ENCODE peak calls at places on chromosomes 2 and 18, in six cellular contexts. One of them, this sample, is unnamed.

GRCh38 chr18:3481696-3482210 is 31.8 kb downstream of the TGIF1 start:
- DNase-seq in SK-N-SH: peak; percentile 52
- DNase-seq in GM12878: no peak
- DNase-seq in HepG2: peak; percentile 33
- DNase-seq in K562: peak; percentile 76
- DNase-seq in IMR-90: peak; percentile 38
- DNase-seq in this sample: peak; percentile 61

GRCh38 chr2:72146357-72147302 is 1.0 kb downstream of the CYP26B1 start:
- DNase-seq in HepG2: no peak
- DNase-seq in GM12878: no peak
- DNase-seq in SK-N-SH: peak; percentile 39
- DNase-seq in IMR-90: no peak
- DNase-seq in K562: no peak
- DNase-seq in this sample: peak; percentile 58

GRCh38 chr2:71697106-71698010 is 244.0 kb downstream of the DYSF start:
- DNase-seq in GM12878: no peak
- DNase-seq in IMR-90: no peak
- DNase-seq in K562: no peak
- DNase-seq in SK-N-SH: no peak
- DNase-seq in HepG2: no peak
- DNase-seq in this sample: no peak

GRCh38 chr18:28581503-28582169 is 404.7 kb upstream of the CDH2 start:
- DNase-seq in IMR-90: no peak
- DNase-seq in K562: no peak
- DNase-seq in GM12878: no peak
- DNase-seq in HepG2: no peak
- DNase-seq in SK-N-SH: peak; percentile 3
- DNase-seq in this sample: no peak

GRCh38 chr18:61972389-61973264 is 79.8 kb upstream of the RNF152 start:
- DNase-seq in HepG2: no peak
- DNase-seq in IMR-90: no peak
- DNase-seq in GM12878: no peak
- DNase-seq in K562: no peak
- DNase-seq in SK-N-SH: no peak
- DNase-seq in this sample: no peak

GRCh38 chr2:108363900-108364225 is 13.9 kb upstream of the SULT1C4 start:
- DNase-seq in SK-N-SH: no peak
- DNase-seq in GM12878: no peak
- DNase-seq in IMR-90: peak; percentile 47
- DNase-seq in HepG2: no peak
- DNase-seq in K562: no peak
- DNase-seq in this sample: no peak

GRCh38 chr2:129504646-129505045 is 474.8 kb upstream of the RAB6C start:
- DNase-seq in K562: no peak
- DNase-seq in HepG2: no peak
- DNase-seq in GM12878: no peak
- DNase-seq in SK-N-SH: no peak
- DNase-seq in IMR-90: no peak
- DNase-seq in this sample: no peak

GRCh38 chr2:170222298-170222697 is 44.4 kb downstream of the MYO3B start:
- DNase-seq in K562: no peak
- DNase-seq in SK-N-SH: no peak
- DNase-seq in IMR-90: peak; percentile 43
- DNase-seq in HepG2: no peak
- DNase-seq in GM12878: no peak
- DNase-seq in this sample: no peak

GRCh38 chr2:96608459-96609455 is 29.4 kb downstream of the KANSL3 start:
- DNase-seq in K562: peak; percentile 15
- DNase-seq in IMR-90: peak; percentile 80
- DNase-seq in GM12878: peak; percentile 4
- DNase-seq in SK-N-SH: no peak
- DNase-seq in HepG2: peak; percentile 40
- DNase-seq in this sample: no peak

GRCh38 chr2:100520224-100520623 is 42.6 kb upstream of the PDCL3 start:
- DNase-seq in SK-N-SH: no peak
- DNase-seq in GM12878: no peak
- DNase-seq in K562: no peak
- DNase-seq in HepG2: no peak
- DNase-seq in IMR-90: no peak
- DNase-seq in this sample: no peak

GRCh38 chr18:32383040-32383819 is 87.5 kb downstream of the GAREM1 start:
- DNase-seq in HepG2: peak; percentile 78
- DNase-seq in IMR-90: peak; percentile 98
- DNase-seq in K562: no peak
- DNase-seq in GM12878: no peak
- DNase-seq in SK-N-SH: no peak
- DNase-seq in this sample: no peak

GRCh38 chr2:167964650-167965404 is 282.6 kb downstream of the STK39 start:
- DNase-seq in GM12878: no peak
- DNase-seq in SK-N-SH: peak; percentile 22
- DNase-seq in IMR-90: peak; percentile 18
- DNase-seq in K562: peak; percentile 27
- DNase-seq in HepG2: peak; percentile 10
- DNase-seq in this sample: no peak

GRCh38 chr18:80033181-80034067 is 810 bp upstream of the RBFA start:
- DNase-seq in GM12878: no peak
- DNase-seq in IMR-90: peak; percentile 44
- DNase-seq in HepG2: no peak
- DNase-seq in SK-N-SH: no peak
- DNase-seq in K562: no peak
- DNase-seq in this sample: peak; percentile 9

GRCh38 chr2:134381141-134381540 is 127.3 kb downstream of the MGAT5 start:
- DNase-seq in IMR-90: no peak
- DNase-seq in HepG2: no peak
- DNase-seq in GM12878: no peak
- DNase-seq in K562: no peak
- DNase-seq in SK-N-SH: no peak
- DNase-seq in this sample: no peak

GRCh38 chr2:38394903-38395341 is 17.8 kb upstream of the ATL2 start:
- DNase-seq in K562: no peak
- DNase-seq in GM12878: no peak
- DNase-seq in SK-N-SH: no peak
- DNase-seq in IMR-90: no peak
- DNase-seq in HepG2: no peak
- DNase-seq in this sample: no peak

GRCh38 chr2:151780938-151781337 is 46.7 kb upstream of the NEB start:
- DNase-seq in IMR-90: no peak
- DNase-seq in HepG2: no peak
- DNase-seq in K562: no peak
- DNase-seq in GM12878: no peak
- DNase-seq in SK-N-SH: no peak
- DNase-seq in this sample: no peak

GRCh38 chr2:45332094-45332493 is 279.0 kb downstream of the SRBD1 start:
- DNase-seq in GM12878: no peak
- DNase-seq in IMR-90: no peak
- DNase-seq in SK-N-SH: no peak
- DNase-seq in K562: no peak
- DNase-seq in HepG2: no peak
- DNase-seq in this sample: no peak

GRCh38 chr2:28904295-28904694 is 9.8 kb downstream of the WDR43 start:
- DNase-seq in IMR-90: peak; percentile 59
- DNase-seq in HepG2: peak; percentile 15
- DNase-seq in K562: no peak
- DNase-seq in GM12878: no peak
- DNase-seq in SK-N-SH: no peak
- DNase-seq in this sample: no peak

GRCh38 chr2:174524525-174524924 is 37.7 kb upstream of the GPR155 start:
- DNase-seq in HepG2: no peak
- DNase-seq in K562: no peak
- DNase-seq in IMR-90: no peak
- DNase-seq in SK-N-SH: no peak
- DNase-seq in GM12878: no peak
- DNase-seq in this sample: no peak

GRCh38 chr2:164960159-164960558 is 4.8 kb upstream of the SLC38A11 start:
- DNase-seq in SK-N-SH: no peak
- DNase-seq in HepG2: no peak
- DNase-seq in K562: no peak
- DNase-seq in GM12878: no peak
- DNase-seq in IMR-90: no peak
- DNase-seq in this sample: no peak

GRCh38 chr2:127078028-127078427 is 28.9 kb downstream of the BIN1 start:
- DNase-seq in GM12878: no peak
- DNase-seq in SK-N-SH: no peak
- DNase-seq in HepG2: no peak
- DNase-seq in K562: no peak
- DNase-seq in IMR-90: no peak
- DNase-seq in this sample: no peak

GRCh38 chr2:127076924-127077323 is 30.0 kb downstream of the BIN1 start:
- DNase-seq in IMR-90: no peak
- DNase-seq in GM12878: no peak
- DNase-seq in HepG2: no peak
- DNase-seq in K562: no peak
- DNase-seq in SK-N-SH: no peak
- DNase-seq in this sample: no peak

GRCh38 chr2:127075821-127076220 is 31.1 kb downstream of the BIN1 start:
- DNase-seq in HepG2: no peak
- DNase-seq in GM12878: no peak
- DNase-seq in IMR-90: no peak
- DNase-seq in K562: no peak
- DNase-seq in SK-N-SH: no peak
- DNase-seq in this sample: no peak

GRCh38 chr2:127074936-127075335 is 32.0 kb downstream of the BIN1 start:
- DNase-seq in GM12878: no peak
- DNase-seq in IMR-90: no peak
- DNase-seq in HepG2: no peak
- DNase-seq in SK-N-SH: no peak
- DNase-seq in K562: no peak
- DNase-seq in this sample: no peak

GRCh38 chr2:127076290-127076689 is 30.7 kb downstream of the BIN1 start:
- DNase-seq in HepG2: no peak
- DNase-seq in K562: no peak
- DNase-seq in IMR-90: no peak
- DNase-seq in SK-N-SH: no peak
- DNase-seq in GM12878: no peak
- DNase-seq in this sample: no peak
- H4K20me1 ChIP-seq in HepG2: no peaks in the 10 kb centered on the region
- H4K20me1 ChIP-seq in K562: peaks cover 17% of the 10 kb centered on the region
- H4K20me1 ChIP-seq in IMR-90: peaks cover 50% of the 10 kb centered on the region
- H4K20me1 ChIP-seq in SK-N-SH: no peaks in the 10 kb centered on the region
- H4K20me1 ChIP-seq in GM12878: no peaks in the 10 kb centered on the region
- H4K20me1 ChIP-seq in this sample: peaks cover 2% of the 10 kb centered on the region

GRCh38 chr2:190867182-190867581 is 13.4 kb upstream of the GLS start:
- DNase-seq in IMR-90: peak; percentile 87
- DNase-seq in HepG2: no peak
- DNase-seq in SK-N-SH: no peak
- DNase-seq in K562: no peak
- DNase-seq in GM12878: no peak
- DNase-seq in this sample: no peak

GRCh38 chr2:190871539-190871938 is 9.1 kb upstream of the GLS start:
- DNase-seq in HepG2: no peak
- DNase-seq in SK-N-SH: no peak
- DNase-seq in IMR-90: no peak
- DNase-seq in K562: no peak
- DNase-seq in GM12878: no peak
- DNase-seq in this sample: no peak

GRCh38 chr2:190864375-190864774 is 16.2 kb upstream of the GLS start:
- DNase-seq in HepG2: no peak
- DNase-seq in K562: no peak
- DNase-seq in SK-N-SH: no peak
- DNase-seq in GM12878: no peak
- DNase-seq in IMR-90: peak; percentile 66
- DNase-seq in this sample: no peak

GRCh38 chr2:190869721-190870120 is 10.9 kb upstream of the GLS start:
- DNase-seq in K562: no peak
- DNase-seq in HepG2: no peak
- DNase-seq in GM12878: no peak
- DNase-seq in SK-N-SH: no peak
- DNase-seq in IMR-90: no peak
- DNase-seq in this sample: no peak

GRCh38 chr2:190867832-190868231 is 12.8 kb upstream of the GLS start:
- DNase-seq in SK-N-SH: no peak
- DNase-seq in IMR-90: no peak
- DNase-seq in GM12878: no peak
- DNase-seq in HepG2: no peak
- DNase-seq in K562: no peak
- DNase-seq in this sample: no peak
- H3K27ac ChIP-seq in SK-N-SH: peak overlapping the region; percentile 79
- H3K27ac ChIP-seq in IMR-90: peak overlapping the region; percentile 47
- H3K27ac ChIP-seq in GM12878: no peak overlapping the region
- H3K27ac ChIP-seq in HepG2: no peak overlapping the region
- H3K27ac ChIP-seq in K562: no peak overlapping the region
- H3K27ac ChIP-seq in this sample: no peak overlapping the region

GRCh38 chr2:95023222-95023597 is 2.3 kb upstream of the MAL start:
- DNase-seq in K562: no peak
- DNase-seq in IMR-90: no peak
- DNase-seq in SK-N-SH: no peak
- DNase-seq in HepG2: peak; percentile 32
- DNase-seq in GM12878: no peak
- DNase-seq in this sample: no peak

GRCh38 chr2:95024960-95025405 is 525 bp upstream of the MAL start:
- DNase-seq in K562: no peak
- DNase-seq in HepG2: no peak
- DNase-seq in IMR-90: no peak
- DNase-seq in GM12878: no peak
- DNase-seq in SK-N-SH: no peak
- DNase-seq in this sample: no peak

GRCh38 chr2:95022309-95023221 is 2.9 kb upstream of the MAL start:
- DNase-seq in HepG2: peak; percentile 53
- DNase-seq in SK-N-SH: peak; percentile 85
- DNase-seq in K562: peak; percentile 70
- DNase-seq in IMR-90: peak; percentile 54
- DNase-seq in GM12878: peak; percentile 69
- DNase-seq in this sample: peak; percentile 36

GRCh38 chr2:95025406-95026319 is at the start of gene MAL:
- DNase-seq in GM12878: no peak
- DNase-seq in K562: no peak
- DNase-seq in HepG2: no peak
- DNase-seq in SK-N-SH: peak; percentile 49
- DNase-seq in IMR-90: no peak
- DNase-seq in this sample: peak; percentile 75

DNA sequence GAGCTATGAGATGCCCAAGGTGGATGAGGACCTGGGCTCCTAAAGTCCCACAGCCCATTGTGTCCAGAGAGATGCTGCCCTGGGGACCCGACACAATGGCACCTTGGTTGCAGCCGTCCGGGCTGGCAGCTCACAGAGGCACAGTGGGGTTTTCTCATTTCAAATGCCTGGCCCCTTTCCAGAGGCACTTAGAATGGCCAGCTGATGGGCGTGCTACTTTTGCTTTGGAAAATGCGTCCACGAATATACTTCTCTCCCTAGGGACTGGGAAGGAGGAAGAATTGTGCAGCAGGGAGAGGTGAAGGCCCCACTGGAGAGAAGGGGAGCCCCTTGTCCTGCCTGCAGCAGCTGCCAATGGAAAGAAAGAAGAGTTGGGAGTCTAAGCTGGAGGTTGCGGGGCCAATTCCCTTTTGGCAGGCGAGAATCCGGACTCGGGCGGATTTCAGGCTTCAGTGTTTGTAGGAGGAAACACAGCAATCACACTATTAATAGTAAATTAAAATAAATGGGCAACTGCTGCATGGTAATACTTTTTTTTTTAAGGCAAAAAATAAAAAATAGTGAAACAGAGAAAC is 1.1 kb upstream of the MAL start:
- DNase-seq in GM12878: no peak
- DNase-seq in IMR-90: no peak
- DNase-seq in SK-N-SH: no peak
- DNase-seq in K562: no peak
- DNase-seq in HepG2: no peak
- DNase-seq in this sample: no peak
- TF ChIP-seq USF2 in GM12878: no peak
- TF ChIP-seq USF2 in IMR-90: no peak
- TF ChIP-seq USF2 in SK-N-SH: no peak
- TF ChIP-seq USF2 in K562: no peak
- TF ChIP-seq USF2 in HepG2: no peak
- TF ChIP-seq USF2 in this sample: no peak

GRCh38 chr2:36368438-36368837 is 12.9 kb downstream of the CRIM1 start:
- DNase-seq in SK-N-SH: no peak
- DNase-seq in HepG2: no peak
- DNase-seq in GM12878: no peak
- DNase-seq in K562: no peak
- DNase-seq in IMR-90: no peak
- DNase-seq in this sample: no peak
- H4K20me1 ChIP-seq in SK-N-SH: peaks cover 36% of the 10 kb centered on the region
- H4K20me1 ChIP-seq in HepG2: peaks cover 65% of the 10 kb centered on the region
- H4K20me1 ChIP-seq in GM12878: no peaks in the 10 kb centered on the region
- H4K20me1 ChIP-seq in K562: no peaks in the 10 kb centered on the region
- H4K20me1 ChIP-seq in IMR-90: peaks cover 89% of the 10 kb centered on the region
- H4K20me1 ChIP-seq in this sample: peaks cover 8% of the 10 kb centered on the region